ENCODE peak calls at places on chromosome 12, in eight cellular contexts. Y is body of pancreas; M is adrenal gland; A is CD4-positive, alpha-beta T cell; D is A549; J is MM.1S; O is Peyer's patch; K is WERI-Rb-1. B is an unnamed sample.

GRCh38 chr12:22334696-22335290 is at the start of gene ST8SIA1:
- DNase-seq in Y (peak), D (no peak), A (peak), K (peak), O (peak), M (peak), J (peak), B (peak)

GRCh38 chr12:120314220-120314619 is 12.1 kb downstream of the SIRT4 start:
- DNase-seq in J (peak), D (peak), O (no peak), K (peak), Y (no peak), A (no peak), M (no peak), B (no peak)

GRCh38 chr12:121452356-121453021 is 52.6 kb downstream of the RNF34 start:
- DNase-seq in A (no peak), K (no peak), D (no peak), M (no peak), J (no peak), O (peak), Y (no peak), B (no peak)

GRCh38 chr12:124809878-124810277 is 53.8 kb downstream of the SCARB1 start:
- DNase-seq in J (no peak), A (no peak), M (peak), Y (no peak), K (no peak), D (no peak), O (no peak), B (no peak)

GRCh38 chr12:104747956-104748355 is 210.1 kb downstream of the SLC41A2 start:
- DNase-seq in O (no peak), K (peak), M (no peak), A (no peak), J (no peak), Y (no peak), D (no peak), B (no peak)

GRCh38 chr12:31728917-31729640 is at the start of gene AMN1:
- DNase-seq in J (peak), Y (peak), D (peak), O (peak), A (peak), K (peak), M (peak), B (peak)

GRCh38 chr12:89075890-89076591 is 276.3 kb downstream of the DUSP6 start:
- DNase-seq in A (no peak), O (no peak), J (no peak), Y (no peak), M (no peak), K (no peak), D (no peak), B (no peak)

GRCh38 chr12:85186236-85186635 is 93.8 kb upstream of the ALX1 start:
- DNase-seq in D (no peak), Y (no peak), A (no peak), O (no peak), K (no peak), J (no peak), M (no peak), B (peak)

GRCh38 chr12:102612008-102612407 is 131.6 kb upstream of the IGF1 start:
- DNase-seq in J (no peak), M (no peak), K (no peak), D (no peak), Y (no peak), O (no peak), A (no peak), B (no peak)

GRCh38 chr12:80000831-80001230 is 65.9 kb upstream of the PPP1R12A start:
- DNase-seq in O (no peak), A (no peak), M (no peak), K (no peak), J (no peak), D (no peak), Y (no peak), B (no peak)

GRCh38 chr12:61536117-61536516 is 724.1 kb upstream of the USP15 start:
- DNase-seq in M (no peak), A (no peak), O (no peak), J (no peak), K (no peak), Y (no peak), D (no peak), B (no peak)

GRCh38 chr12:16531623-16532022 is 74.3 kb downstream of the LMO3 start:
- DNase-seq in D (no peak), Y (peak), O (no peak), A (no peak), K (no peak), J (no peak), M (no peak), B (peak)

GRCh38 chr12:131137009-131137835 is 183.5 kb downstream of the ADGRD1 start:
- DNase-seq in M (no peak), D (no peak), J (no peak), O (no peak), A (no peak), Y (no peak), K (no peak), B (no peak)

GRCh38 chr12:10722905-10723866 is at the start of gene YBX3:
- DNase-seq in J (peak), Y (peak), K (peak), A (peak), D (peak), M (peak), O (peak), B (peak)

GRCh38 chr12:68612245-68612644 is 1.5 kb downstream of the RAP1B start:
- DNase-seq in Y (no peak), O (no peak), A (no peak), M (no peak), J (no peak), K (no peak), D (no peak), B (no peak)

GRCh38 chr12:16605666-16606116 is 271 bp downstream of the LMO3 start:
- DNase-seq in A (no peak), M (no peak), K (peak), J (peak), D (no peak), O (no peak), Y (peak), B (peak)

GRCh38 chr12:82855872-82856271 is 169.2 kb downstream of the TMTC2 start:
- DNase-seq in J (no peak), A (no peak), Y (no peak), M (no peak), O (no peak), K (no peak), D (no peak), B (no peak)

GRCh38 chr12:82848846-82849245 is 162.1 kb downstream of the TMTC2 start:
- DNase-seq in Y (no peak), O (no peak), D (no peak), J (no peak), A (no peak), M (no peak), K (no peak), B (no peak)

GRCh38 chr12:82857276-82857675 is 170.6 kb downstream of the TMTC2 start:
- DNase-seq in A (no peak), Y (no peak), O (no peak), J (no peak), D (no peak), M (no peak), K (no peak), B (no peak)

GRCh38 chr12:82857911-82858533 is 171.3 kb downstream of the TMTC2 start:
- DNase-seq in J (no peak), Y (no peak), O (no peak), K (no peak), A (no peak), D (no peak), M (no peak), B (no peak)

GRCh38 chr12:82852529-82852928 is 165.8 kb downstream of the TMTC2 start:
- DNase-seq in A (no peak), Y (no peak), M (no peak), J (no peak), O (no peak), D (no peak), K (no peak), B (no peak)
- H3K27ac ChIP-seq in A (no peak), Y (no peak), M (no peak), J (no peak), O (no peak), D (no peak), K (no peak), B (no peak)

GRCh38 chr12:51392556-51393237 is 1.5 kb upstream of the GALNT6 start:
- DNase-seq in M (no peak), O (peak), A (no peak), Y (peak), D (no peak), K (peak), J (peak), B (no peak)
- H3K27ac ChIP-seq in M (no peak), O (peak), A (no peak), Y (peak), D (no peak), K (no peak), J (peak), B (no peak)

GRCh38 chr12:11731042-11731357 is 81.5 kb downstream of the ETV6 start:
- DNase-seq in D (no peak), A (no peak), J (no peak), Y (no peak), O (no peak), M (no peak), K (no peak), B (no peak)
- H3K27ac ChIP-seq in D (peak), A (peak), J (peak), Y (peak), O (peak), M (no peak), K (no peak), B (no peak)

DNA sequence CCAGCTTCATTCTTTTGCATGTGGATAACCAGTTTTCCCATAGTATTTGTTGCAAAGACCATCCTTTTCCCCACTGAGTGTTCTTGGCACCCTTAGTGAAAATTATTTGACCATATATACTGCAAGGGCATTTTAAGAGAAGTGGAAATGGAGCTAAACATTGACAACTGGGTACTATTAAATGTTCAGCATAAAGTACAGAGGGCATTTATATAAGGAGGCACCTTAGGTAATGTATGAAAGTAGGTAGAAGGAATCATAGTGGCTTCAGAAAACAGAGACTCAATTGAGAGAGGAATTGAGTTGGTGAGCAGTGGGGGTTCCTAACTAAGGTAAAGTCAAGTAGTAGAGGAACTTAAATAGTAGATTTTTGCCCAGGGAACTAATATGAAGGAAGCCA is 34.5 kb upstream of the SMCO2 start:
- DNase-seq in K (no peak), J (no peak), A (no peak), D (no peak), M (no peak), O (no peak), Y (no peak), B (no peak)
- H3K27ac ChIP-seq in K (no peak), J (no peak), A (no peak), D (no peak), M (no peak), O (no peak), Y (no peak), B (no peak)

GRCh38 chr12:111417290-111417689 is 11.6 kb downstream of the SH2B3 start:
- DNase-seq in J (no peak), M (no peak), D (no peak), K (no peak), Y (no peak), O (no peak), A (no peak), B (no peak)

GRCh38 chr12:111417784-111418593 is 12.3 kb downstream of the SH2B3 start:
- DNase-seq in Y (no peak), K (no peak), J (no peak), A (no peak), O (no peak), D (no peak), M (no peak), B (no peak)

GRCh38 chr12:111418594-111418880 is 12.8 kb downstream of the SH2B3 start:
- DNase-seq in J (no peak), A (no peak), M (no peak), D (no peak), O (no peak), K (no peak), Y (no peak), B (no peak)

GRCh38 chr12:111420494-111420893 is 14.8 kb downstream of the SH2B3 start:
- DNase-seq in M (no peak), O (no peak), Y (no peak), D (no peak), K (no peak), J (no peak), A (no peak), B (no peak)

DNA sequence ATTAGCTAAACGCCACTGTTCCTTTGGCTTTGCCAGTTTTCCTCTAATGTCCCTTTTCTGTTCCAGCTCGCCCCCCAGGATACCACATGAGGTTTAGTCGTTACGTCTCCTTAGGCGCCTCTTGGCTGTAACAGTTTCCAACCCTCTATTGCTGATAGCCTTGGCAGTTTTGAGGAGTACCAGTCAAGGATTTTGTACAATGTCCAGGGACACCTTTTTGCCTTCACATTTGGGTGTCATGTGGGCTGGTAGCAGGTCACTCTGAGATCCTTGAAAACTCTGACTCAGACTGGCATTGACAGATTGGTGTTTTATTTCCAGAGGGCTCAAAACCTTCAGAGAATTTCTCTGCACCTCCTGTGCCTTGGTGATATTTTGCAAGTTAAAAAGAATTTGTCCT is 14.1 kb downstream of the SH2B3 start:
- DNase-seq in O (no peak), J (no peak), M (peak), K (no peak), A (no peak), Y (no peak), D (no peak), B (no peak)
- H3K27ac ChIP-seq in O (no peak), J (no peak), M (peak), K (no peak), A (no peak), Y (no peak), D (no peak), B (no peak)

GRCh38 chr12:53752651-53753050 is 872 bp upstream of the CISTR start:
- DNase-seq in A (no peak), Y (no peak), D (no peak), J (no peak), O (no peak), M (no peak), K (no peak), B (no peak)
- H3K27ac ChIP-seq in A (no peak), Y (no peak), D (no peak), J (no peak), O (no peak), M (no peak), K (no peak), B (no peak)

GRCh38 chr12:91273542-91273941 is 90.9 kb upstream of the DCN start:
- DNase-seq in O (no peak), A (no peak), D (no peak), K (no peak), Y (no peak), J (no peak), M (no peak), B (no peak)
- H3K27ac ChIP-seq in O (peak), A (no peak), D (no peak), K (no peak), Y (peak), J (no peak), M (peak), B (no peak)

B was measured in SJCRH30.